ENCODE peak calls at places on chromosomes 5 and 9, in nine cellular contexts. G, Y, A, F, V, X, R, T and S are unnamed samples.

GRCh38 chr9:124381073-124381945 is 33.9 kb downstream of the PSMB7 start:
- DNase-seq in G (no peak), Y (no peak), A (peak), F (no peak), V (no peak), X (no peak), R (no peak), T (no peak), S (no peak)

GRCh38 chr9:130897105-130897751 is 616 bp upstream of the QRFP start:
- DNase-seq in G (no peak), Y (no peak), A (no peak), F (no peak), V (no peak), X (no peak), R (no peak), T (no peak), S (no peak)

GRCh38 chr9:84899326-84899725 is 229.8 kb downstream of the NTRK2 start:
- DNase-seq in G (no peak), Y (no peak), A (no peak), F (no peak), V (no peak), X (no peak), R (no peak), T (no peak), S (no peak)

GRCh38 chr5:134127988-134128647 is 13.6 kb downstream of the TCF7 start:
- DNase-seq in G (no peak), Y (no peak), A (no peak), F (no peak), V (no peak), X (no peak), R (no peak), T (peak), S (no peak)

GRCh38 chr9:14277202-14277601 is 36.7 kb downstream of the NFIB start:
- DNase-seq in G (no peak), Y (no peak), A (no peak), F (no peak), V (no peak), X (no peak), R (peak), T (no peak), S (peak)

GRCh38 chr9:86488345-86488744 is 134.1 kb upstream of the TUT7 start:
- DNase-seq in G (no peak), Y (no peak), A (no peak), F (no peak), V (no peak), X (no peak), R (no peak), T (no peak), S (no peak)

GRCh38 chr5:34043099-34043876 is at the start of gene C1QTNF3:
- DNase-seq in G (no peak), Y (no peak), A (no peak), F (no peak), V (no peak), X (no peak), R (peak), T (no peak), S (no peak)

GRCh38 chr5:40676643-40677333 is 2.9 kb upstream of the PTGER4 start:
- DNase-seq in G (no peak), Y (no peak), A (no peak), F (no peak), V (no peak), X (no peak), R (peak), T (no peak), S (no peak)

GRCh38 chr9:88161144-88161543 is 22.9 kb upstream of the SPATA31C2 start:
- DNase-seq in G (no peak), Y (no peak), A (no peak), F (no peak), V (no peak), X (no peak), R (no peak), T (no peak), S (no peak)

GRCh38 chr9:72726951-72727350 is 205.5 kb downstream of the TMC1 start:
- DNase-seq in G (no peak), Y (no peak), A (no peak), F (no peak), V (no peak), X (no peak), R (no peak), T (no peak), S (no peak)

GRCh38 chr5:72177538-72177937 is 70.3 kb downstream of the MAP1B start:
- DNase-seq in G (no peak), Y (no peak), A (no peak), F (no peak), V (no peak), X (no peak), R (no peak), T (no peak), S (no peak)

GRCh38 chr5:555058-555623 is 30.9 kb upstream of the SLC9A3 start:
- DNase-seq in G (no peak), Y (no peak), A (no peak), F (no peak), V (no peak), X (peak), R (no peak), T (no peak), S (no peak)

GRCh38 chr5:149172261-149172660 is 31.0 kb downstream of the ABLIM3 start:
- DNase-seq in G (no peak), Y (no peak), A (no peak), F (no peak), V (no peak), X (no peak), R (peak), T (peak), S (peak)

GRCh38 chr5:39998518-39998917 is 573.7 kb upstream of the DAB2 start:
- DNase-seq in G (no peak), Y (no peak), A (no peak), F (no peak), V (no peak), X (peak), R (peak), T (no peak), S (no peak)

GRCh38 chr9:8850916-8851315 is 1051.3 kb upstream of the DMAC1 start:
- DNase-seq in G (no peak), Y (no peak), A (no peak), F (no peak), V (no peak), X (no peak), R (no peak), T (no peak), S (no peak)

GRCh38 chr5:93909356-93909755 is 168.0 kb upstream of the POU5F2 start:
- DNase-seq in G (no peak), Y (no peak), A (peak), F (no peak), V (no peak), X (no peak), R (peak), T (no peak), S (no peak)

GRCh38 chr5:39266442-39266841 is 47.1 kb upstream of the FYB1 start:
- DNase-seq in G (no peak), Y (no peak), A (peak), F (no peak), V (no peak), X (peak), R (no peak), T (no peak), S (no peak)

GRCh38 chr5:179261301-179262125 is 83.7 kb downstream of the ADAMTS2 start:
- DNase-seq in G (no peak), Y (no peak), A (no peak), F (no peak), V (no peak), X (no peak), R (no peak), T (peak), S (no peak)

GRCh38 chr9:34651876-34652602 is at the start of gene IL11RA:
- DNase-seq in G (peak), Y (peak), A (no peak), F (no peak), V (no peak), X (peak), R (peak), T (peak), S (peak)

GRCh38 chr5:138981131-138981530 is 106.0 kb upstream of the LRRTM2 start:
- DNase-seq in G (no peak), Y (no peak), A (no peak), F (no peak), V (no peak), X (no peak), R (peak), T (no peak), S (no peak)

GRCh38 chr5:72107874-72108199 is 562 bp downstream of the MAP1B start:
- DNase-seq in G (no peak), Y (peak), A (no peak), F (no peak), V (no peak), X (no peak), R (peak), T (peak), S (no peak)

GRCh38 chr5:19608434-19608833 is 379.6 kb downstream of the CDH18 start:
- DNase-seq in G (no peak), Y (no peak), A (peak), F (no peak), V (no peak), X (no peak), R (peak), T (no peak), S (no peak)

GRCh38 chr9:76996700-76997099 is 22.8 kb upstream of the FOXB2 start:
- DNase-seq in G (no peak), Y (no peak), A (no peak), F (no peak), V (no peak), X (no peak), R (no peak), T (no peak), S (peak)

GRCh38 chr5:171693397-171693796 is 92.2 kb upstream of the SMIM23 start:
- DNase-seq in G (no peak), Y (no peak), A (no peak), F (no peak), V (no peak), X (no peak), R (no peak), T (no peak), S (no peak)

GRCh38 chr5:111676496-111676895 is 80.5 kb downstream of the NREP start:
- DNase-seq in G (no peak), Y (no peak), A (no peak), F (no peak), V (no peak), X (no peak), R (peak), T (no peak), S (no peak)

GRCh38 chr9:121218357-121219027 is 16.8 kb upstream of the RAB14 start:
- DNase-seq in G (no peak), Y (no peak), A (no peak), F (no peak), V (no peak), X (no peak), R (no peak), T (no peak), S (no peak)

GRCh38 chr5:88536146-88536545 is 267.5 kb upstream of the TMEM161B start:
- DNase-seq in G (no peak), Y (no peak), A (no peak), F (no peak), V (no peak), X (no peak), R (no peak), T (no peak), S (no peak)

GRCh38 chr5:174287761-174288160 is 242.3 kb downstream of the NSG2 start:
- DNase-seq in G (no peak), Y (no peak), A (no peak), F (no peak), V (no peak), X (no peak), R (no peak), T (no peak), S (no peak)

GRCh38 chr5:124738751-124739559 is 7.5 kb downstream of the ZNF608 start:
- DNase-seq in G (no peak), Y (no peak), A (peak), F (no peak), V (no peak), X (no peak), R (no peak), T (no peak), S (no peak)

GRCh38 chr5:153896701-153897100 is 142.0 kb downstream of the FAM114A2 start:
- DNase-seq in G (no peak), Y (no peak), A (no peak), F (no peak), V (no peak), X (no peak), R (peak), T (no peak), S (peak)

GRCh38 chr5:32852535-32852934 is 141.4 kb downstream of the NPR3 start:
- DNase-seq in G (no peak), Y (no peak), A (peak), F (no peak), V (no peak), X (peak), R (peak), T (no peak), S (peak)

GRCh38 chr5:116572375-116573278 is 2.0 kb downstream of the SEMA6A start:
- DNase-seq in G (no peak), Y (no peak), A (no peak), F (no peak), V (no peak), X (peak), R (peak), T (peak), S (peak)